ENCODE peak calls at places on chromosomes 11 and 22, in seven cellular contexts. N is kidney tubule cell; M is CD4-positive, alpha-beta memory T cell; F is substantia nigra; W is aorta; V is mammary epithelial cell; A is heart left ventricle. E is an unnamed sample.

GRCh38 chr11:96050435-96051182 is 126.7 kb upstream of the MTMR2 start:
- DNase-seq in N (peak; percentile 42), M (no peak), F (no peak), W (no peak), V (no peak), A (no peak), E (no peak)

GRCh38 chr11:44324787-44325525 is 15.0 kb upstream of the ALX4 start:
- DNase-seq in N (no peak), M (no peak), F (no peak), W (no peak), V (no peak), A (no peak), E (no peak)

GRCh38 chr22:19127329-19128008 is 3.6 kb upstream of the TSSK2 start:
- DNase-seq in N (no peak), M (no peak), F (no peak), W (no peak), V (no peak), A (no peak), E (no peak)

GRCh38 chr11:126512741-126513715 is 157.5 kb downstream of the ST3GAL4 start:
- DNase-seq in N (no peak), M (no peak), F (no peak), W (no peak), V (no peak), A (no peak), E (peak; percentile 64)

GRCh38 chr11:12272821-12273617 is 104.4 kb upstream of the PARVA start:
- DNase-seq in N (peak; percentile 72), M (no peak), F (no peak), W (peak; percentile 30), V (no peak), A (no peak), E (peak; percentile 73)

GRCh38 chr11:117823294-117823940 is 1.1 kb downstream of the FXYD2 start:
- DNase-seq in N (peak; percentile 68), M (peak; percentile 25), F (no peak), W (peak; percentile 60), V (no peak), A (peak; percentile 24), E (peak; percentile 54)

GRCh38 chr22:41966607-41967240 is 2.5 kb upstream of the SEPTIN3 start:
- DNase-seq in N (peak; percentile 95), M (peak; percentile 43), F (peak; percentile 20), W (peak; percentile 61), V (peak; percentile 87), A (no peak), E (peak; percentile 98)

GRCh38 chr22:45455621-45456020 is 42.1 kb downstream of the RIBC2 start:
- DNase-seq in N (no peak), M (no peak), F (no peak), W (no peak), V (no peak), A (no peak), E (no peak)

GRCh38 chr11:67306769-67307544 is 3.6 kb downstream of the SSH3 start:
- DNase-seq in N (no peak), M (no peak), F (no peak), W (no peak), V (no peak), A (no peak), E (peak; percentile 36)

GRCh38 chr11:124915541-124916369 is 3.3 kb upstream of the HEPN1 start:
- DNase-seq in N (peak; percentile 65), M (no peak), F (no peak), W (no peak), V (no peak), A (no peak), E (no peak)

GRCh38 chr11:69671734-69672465 is 3.3 kb downstream of the LTO1 start:
- DNase-seq in N (no peak), M (no peak), F (no peak), W (no peak), V (no peak), A (no peak), E (peak; percentile 51)

GRCh38 chr11:58805065-58805464 is 39.4 kb downstream of the GLYATL2 start:
- DNase-seq in N (peak; percentile 78), M (no peak), F (no peak), W (no peak), V (peak; percentile 79), A (no peak), E (no peak)

GRCh38 chr22:38316340-38317236 is 645 bp downstream of the CSNK1E start:
- DNase-seq in N (peak; percentile 52), M (peak; percentile 74), F (peak; percentile 69), W (peak; percentile 81), V (peak; percentile 51), A (peak; percentile 75), E (peak; percentile 96)